ENCODE peak calls at places on chromosomes 2 and 18, in seven cellular contexts. One of them, this sample, is unnamed.

GRCh38 chr2:101518470-101519172 is 43.7 kb upstream of the RFX8 start:
- DNase-seq in K562: peak; percentile 55
- DNase-seq in A172: peak; percentile 73
- DNase-seq in retinal pigment epithelial cell: no peak
- DNase-seq in LoVo: peak; percentile 23
- DNase-seq in bronchial epithelial cell: peak; percentile 61
- DNase-seq in stimulated activated naive CD4-positive, alpha-beta T cell treated with Interleukin-2 at 50 U/mL for 16 hours: no peak
- DNase-seq in this sample: peak; percentile 62

GRCh38 chr2:193240752-193241151 is 1046.0 kb upstream of the TMEFF2 start:
- DNase-seq in stimulated activated naive CD4-positive, alpha-beta T cell treated with Interleukin-2 at 50 U/mL for 16 hours: no peak
- DNase-seq in A172: no peak
- DNase-seq in K562: no peak
- DNase-seq in bronchial epithelial cell: peak; percentile 8
- DNase-seq in retinal pigment epithelial cell: peak; percentile 12
- DNase-seq in LoVo: no peak
- DNase-seq in this sample: no peak

GRCh38 chr2:49702740-49703139 is 548.4 kb upstream of the FSHR start:
- DNase-seq in bronchial epithelial cell: no peak
- DNase-seq in A172: no peak
- DNase-seq in retinal pigment epithelial cell: no peak
- DNase-seq in LoVo: no peak
- DNase-seq in K562: no peak
- DNase-seq in stimulated activated naive CD4-positive, alpha-beta T cell treated with Interleukin-2 at 50 U/mL for 16 hours: no peak
- DNase-seq in this sample: no peak

GRCh38 chr2:9380702-9381628 is 42.4 kb downstream of the ITGB1BP1 start:
- DNase-seq in LoVo: no peak
- DNase-seq in bronchial epithelial cell: peak; percentile 83
- DNase-seq in retinal pigment epithelial cell: peak; percentile 98
- DNase-seq in K562: no peak
- DNase-seq in stimulated activated naive CD4-positive, alpha-beta T cell treated with Interleukin-2 at 50 U/mL for 16 hours: no peak
- DNase-seq in A172: peak; percentile 95
- DNase-seq in this sample: peak; percentile 30

GRCh38 chr2:171044416-171044815 is 115.4 kb downstream of the GORASP2 start:
- DNase-seq in retinal pigment epithelial cell: no peak
- DNase-seq in bronchial epithelial cell: no peak
- DNase-seq in K562: no peak
- DNase-seq in A172: no peak
- DNase-seq in stimulated activated naive CD4-positive, alpha-beta T cell treated with Interleukin-2 at 50 U/mL for 16 hours: no peak
- DNase-seq in LoVo: no peak
- DNase-seq in this sample: no peak

GRCh38 chr18:23893653-23894052 is 120.9 kb upstream of the TTC39C start:
- DNase-seq in retinal pigment epithelial cell: no peak
- DNase-seq in bronchial epithelial cell: no peak
- DNase-seq in K562: no peak
- DNase-seq in stimulated activated naive CD4-positive, alpha-beta T cell treated with Interleukin-2 at 50 U/mL for 16 hours: no peak
- DNase-seq in A172: no peak
- DNase-seq in LoVo: no peak
- DNase-seq in this sample: no peak

GRCh38 chr2:222494104-222494739 is 69.9 kb downstream of the SGPP2 start:
- DNase-seq in retinal pigment epithelial cell: no peak
- DNase-seq in A172: no peak
- DNase-seq in LoVo: no peak
- DNase-seq in bronchial epithelial cell: no peak
- DNase-seq in K562: no peak
- DNase-seq in stimulated activated naive CD4-positive, alpha-beta T cell treated with Interleukin-2 at 50 U/mL for 16 hours: no peak
- DNase-seq in this sample: no peak

GRCh38 chr2:20557635-20558034 is 93.3 kb downstream of the HS1BP3 start:
- DNase-seq in stimulated activated naive CD4-positive, alpha-beta T cell treated with Interleukin-2 at 50 U/mL for 16 hours: no peak
- DNase-seq in LoVo: no peak
- DNase-seq in bronchial epithelial cell: no peak
- DNase-seq in A172: no peak
- DNase-seq in K562: no peak
- DNase-seq in retinal pigment epithelial cell: no peak
- DNase-seq in this sample: no peak

GRCh38 chr2:31937741-31938140 is 73.1 kb downstream of the MEMO1 start:
- DNase-seq in retinal pigment epithelial cell: no peak
- DNase-seq in stimulated activated naive CD4-positive, alpha-beta T cell treated with Interleukin-2 at 50 U/mL for 16 hours: no peak
- DNase-seq in K562: no peak
- DNase-seq in A172: no peak
- DNase-seq in LoVo: no peak
- DNase-seq in bronchial epithelial cell: no peak
- DNase-seq in this sample: no peak

GRCh38 chr2:121608367-121608766 is 40.9 kb downstream of the CLASP1 start:
- DNase-seq in bronchial epithelial cell: no peak
- DNase-seq in retinal pigment epithelial cell: no peak
- DNase-seq in LoVo: no peak
- DNase-seq in A172: no peak
- DNase-seq in stimulated activated naive CD4-positive, alpha-beta T cell treated with Interleukin-2 at 50 U/mL for 16 hours: no peak
- DNase-seq in K562: no peak
- DNase-seq in this sample: no peak

GRCh38 chr2:88451647-88452150 is 794 bp downstream of the FOXI3 start:
- DNase-seq in LoVo: no peak
- DNase-seq in retinal pigment epithelial cell: no peak
- DNase-seq in A172: no peak
- DNase-seq in bronchial epithelial cell: no peak
- DNase-seq in stimulated activated naive CD4-positive, alpha-beta T cell treated with Interleukin-2 at 50 U/mL for 16 hours: no peak
- DNase-seq in K562: no peak
- DNase-seq in this sample: no peak

GRCh38 chr2:234074751-234075520 is 24.4 kb downstream of the SPP2 start:
- DNase-seq in retinal pigment epithelial cell: no peak
- DNase-seq in A172: no peak
- DNase-seq in K562: no peak
- DNase-seq in LoVo: no peak
- DNase-seq in bronchial epithelial cell: no peak
- DNase-seq in stimulated activated naive CD4-positive, alpha-beta T cell treated with Interleukin-2 at 50 U/mL for 16 hours: no peak
- DNase-seq in this sample: no peak

GRCh38 chr18:58490238-58490637 is 138.7 kb downstream of the ALPK2 start:
- DNase-seq in LoVo: no peak
- DNase-seq in A172: no peak
- DNase-seq in K562: no peak
- DNase-seq in stimulated activated naive CD4-positive, alpha-beta T cell treated with Interleukin-2 at 50 U/mL for 16 hours: no peak
- DNase-seq in bronchial epithelial cell: no peak
- DNase-seq in retinal pigment epithelial cell: no peak
- DNase-seq in this sample: no peak

GRCh38 chr2:8421658-8422499 is 260.0 kb upstream of the ID2 start:
- DNase-seq in K562: peak; percentile 15
- DNase-seq in retinal pigment epithelial cell: no peak
- DNase-seq in LoVo: no peak
- DNase-seq in stimulated activated naive CD4-positive, alpha-beta T cell treated with Interleukin-2 at 50 U/mL for 16 hours: no peak
- DNase-seq in bronchial epithelial cell: no peak
- DNase-seq in A172: no peak
- DNase-seq in this sample: no peak

GRCh38 chr2:44953686-44953976 is 12.1 kb downstream of the SIX3 start:
- DNase-seq in A172: no peak
- DNase-seq in LoVo: no peak
- DNase-seq in bronchial epithelial cell: no peak
- DNase-seq in stimulated activated naive CD4-positive, alpha-beta T cell treated with Interleukin-2 at 50 U/mL for 16 hours: no peak
- DNase-seq in retinal pigment epithelial cell: no peak
- DNase-seq in K562: no peak
- DNase-seq in this sample: no peak

GRCh38 chr2:146240376-146240775 is 1604.5 kb upstream of the ACVR2A start:
- DNase-seq in LoVo: no peak
- DNase-seq in stimulated activated naive CD4-positive, alpha-beta T cell treated with Interleukin-2 at 50 U/mL for 16 hours: no peak
- DNase-seq in bronchial epithelial cell: peak; percentile 6
- DNase-seq in K562: no peak
- DNase-seq in A172: no peak
- DNase-seq in retinal pigment epithelial cell: no peak
- DNase-seq in this sample: no peak

GRCh38 chr18:4020026-4020425 is 435.1 kb downstream of the DLGAP1 start:
- DNase-seq in LoVo: no peak
- DNase-seq in A172: no peak
- DNase-seq in retinal pigment epithelial cell: no peak
- DNase-seq in stimulated activated naive CD4-positive, alpha-beta T cell treated with Interleukin-2 at 50 U/mL for 16 hours: no peak
- DNase-seq in bronchial epithelial cell: peak; percentile 35
- DNase-seq in K562: no peak
- DNase-seq in this sample: no peak

GRCh38 chr18:32770181-32770650 is 2.6 kb downstream of the KLHL14 start:
- DNase-seq in bronchial epithelial cell: no peak
- DNase-seq in LoVo: no peak
- DNase-seq in K562: no peak
- DNase-seq in A172: no peak
- DNase-seq in retinal pigment epithelial cell: no peak
- DNase-seq in stimulated activated naive CD4-positive, alpha-beta T cell treated with Interleukin-2 at 50 U/mL for 16 hours: no peak
- DNase-seq in this sample: no peak

GRCh38 chr18:1797265-1797664 is 774.0 kb downstream of the METTL4 start:
- DNase-seq in A172: no peak
- DNase-seq in K562: no peak
- DNase-seq in LoVo: no peak
- DNase-seq in bronchial epithelial cell: no peak
- DNase-seq in retinal pigment epithelial cell: no peak
- DNase-seq in stimulated activated naive CD4-positive, alpha-beta T cell treated with Interleukin-2 at 50 U/mL for 16 hours: no peak
- DNase-seq in this sample: no peak

GRCh38 chr2:238203104-238203972 is at the start of gene ILKAP:
- DNase-seq in bronchial epithelial cell: peak; percentile 48
- DNase-seq in stimulated activated naive CD4-positive, alpha-beta T cell treated with Interleukin-2 at 50 U/mL for 16 hours: peak; percentile 85
- DNase-seq in retinal pigment epithelial cell: peak; percentile 25
- DNase-seq in LoVo: peak; percentile 89
- DNase-seq in A172: peak; percentile 67
- DNase-seq in K562: peak; percentile 86
- DNase-seq in this sample: peak; percentile 99

GRCh38 chr18:37264956-37265355 is 300.6 kb downstream of the CELF4 start:
- DNase-seq in A172: no peak
- DNase-seq in K562: no peak
- DNase-seq in LoVo: no peak
- DNase-seq in retinal pigment epithelial cell: no peak
- DNase-seq in bronchial epithelial cell: no peak
- DNase-seq in stimulated activated naive CD4-positive, alpha-beta T cell treated with Interleukin-2 at 50 U/mL for 16 hours: no peak
- DNase-seq in this sample: no peak

GRCh38 chr2:109468893-109469292 is 144.9 kb downstream of the SEPTIN10 start:
- DNase-seq in LoVo: no peak
- DNase-seq in retinal pigment epithelial cell: no peak
- DNase-seq in stimulated activated naive CD4-positive, alpha-beta T cell treated with Interleukin-2 at 50 U/mL for 16 hours: no peak
- DNase-seq in bronchial epithelial cell: no peak
- DNase-seq in K562: no peak
- DNase-seq in A172: no peak
- DNase-seq in this sample: no peak

GRCh38 chr2:129812071-129812470 is 167.4 kb upstream of the RAB6C start:
- DNase-seq in retinal pigment epithelial cell: no peak
- DNase-seq in LoVo: peak; percentile 57
- DNase-seq in K562: no peak
- DNase-seq in bronchial epithelial cell: no peak
- DNase-seq in stimulated activated naive CD4-positive, alpha-beta T cell treated with Interleukin-2 at 50 U/mL for 16 hours: no peak
- DNase-seq in A172: no peak
- DNase-seq in this sample: no peak

GRCh38 chr2:153196378-153197058 is 282.0 kb downstream of the RPRM start:
- DNase-seq in bronchial epithelial cell: no peak
- DNase-seq in A172: no peak
- DNase-seq in stimulated activated naive CD4-positive, alpha-beta T cell treated with Interleukin-2 at 50 U/mL for 16 hours: no peak
- DNase-seq in LoVo: no peak
- DNase-seq in K562: no peak
- DNase-seq in retinal pigment epithelial cell: no peak
- DNase-seq in this sample: no peak

GRCh38 chr18:13445241-13445897 is 226.8 kb downstream of the LDLRAD4 start:
- DNase-seq in A172: no peak
- DNase-seq in retinal pigment epithelial cell: no peak
- DNase-seq in stimulated activated naive CD4-positive, alpha-beta T cell treated with Interleukin-2 at 50 U/mL for 16 hours: no peak
- DNase-seq in K562: no peak
- DNase-seq in bronchial epithelial cell: no peak
- DNase-seq in LoVo: no peak
- DNase-seq in this sample: no peak

GRCh38 chr2:234003972-234004617 is 46.4 kb upstream of the SPP2 start:
- DNase-seq in K562: peak; percentile 0
- DNase-seq in bronchial epithelial cell: peak; percentile 87
- DNase-seq in LoVo: peak; percentile 86
- DNase-seq in stimulated activated naive CD4-positive, alpha-beta T cell treated with Interleukin-2 at 50 U/mL for 16 hours: peak; percentile 11
- DNase-seq in A172: peak; percentile 98
- DNase-seq in retinal pigment epithelial cell: peak; percentile 77
- DNase-seq in this sample: peak; percentile 81

GRCh38 chr2:120511546-120512320 is 165.8 kb downstream of the INHBB start:
- DNase-seq in stimulated activated naive CD4-positive, alpha-beta T cell treated with Interleukin-2 at 50 U/mL for 16 hours: no peak
- DNase-seq in retinal pigment epithelial cell: no peak
- DNase-seq in bronchial epithelial cell: no peak
- DNase-seq in K562: no peak
- DNase-seq in A172: no peak
- DNase-seq in LoVo: no peak
- DNase-seq in this sample: no peak

GRCh38 chr2:213252206-213252605 is 32.1 kb upstream of the SPAG16 start:
- DNase-seq in A172: no peak
- DNase-seq in K562: no peak
- DNase-seq in LoVo: no peak
- DNase-seq in bronchial epithelial cell: peak; percentile 28
- DNase-seq in stimulated activated naive CD4-positive, alpha-beta T cell treated with Interleukin-2 at 50 U/mL for 16 hours: no peak
- DNase-seq in retinal pigment epithelial cell: peak; percentile 43
- DNase-seq in this sample: no peak

GRCh38 chr2:72414108-72414507 is 266.4 kb upstream of the CYP26B1 start:
- DNase-seq in bronchial epithelial cell: no peak
- DNase-seq in stimulated activated naive CD4-positive, alpha-beta T cell treated with Interleukin-2 at 50 U/mL for 16 hours: no peak
- DNase-seq in retinal pigment epithelial cell: no peak
- DNase-seq in K562: no peak
- DNase-seq in A172: no peak
- DNase-seq in LoVo: no peak
- DNase-seq in this sample: no peak

GRCh38 chr2:203823179-203823578 is 44.4 kb upstream of the CTLA4 start:
- DNase-seq in bronchial epithelial cell: no peak
- DNase-seq in K562: no peak
- DNase-seq in stimulated activated naive CD4-positive, alpha-beta T cell treated with Interleukin-2 at 50 U/mL for 16 hours: no peak
- DNase-seq in LoVo: no peak
- DNase-seq in retinal pigment epithelial cell: no peak
- DNase-seq in A172: no peak
- DNase-seq in this sample: no peak

GRCh38 chr18:58205087-58205779 is 161.2 kb downstream of the NEDD4L start:
- DNase-seq in retinal pigment epithelial cell: no peak
- DNase-seq in LoVo: no peak
- DNase-seq in stimulated activated naive CD4-positive, alpha-beta T cell treated with Interleukin-2 at 50 U/mL for 16 hours: no peak
- DNase-seq in K562: no peak
- DNase-seq in bronchial epithelial cell: peak; percentile 65
- DNase-seq in A172: no peak
- DNase-seq in this sample: no peak

GRCh38 chr2:118822572-118822971 is 24.9 kb downstream of the EN1 start:
- DNase-seq in stimulated activated naive CD4-positive, alpha-beta T cell treated with Interleukin-2 at 50 U/mL for 16 hours: no peak
- DNase-seq in A172: no peak
- DNase-seq in bronchial epithelial cell: no peak
- DNase-seq in LoVo: no peak
- DNase-seq in K562: no peak
- DNase-seq in retinal pigment epithelial cell: no peak
- DNase-seq in this sample: no peak

GRCh38 chr2:241860184-241861078 is 1.7 kb upstream of the PDCD1 start:
- DNase-seq in retinal pigment epithelial cell: no peak
- DNase-seq in K562: no peak
- DNase-seq in stimulated activated naive CD4-positive, alpha-beta T cell treated with Interleukin-2 at 50 U/mL for 16 hours: no peak
- DNase-seq in LoVo: no peak
- DNase-seq in A172: no peak
- DNase-seq in bronchial epithelial cell: no peak
- DNase-seq in this sample: no peak

GRCh38 chr18:76350134-76351025 is 144.7 kb downstream of the ZNF516 start:
- DNase-seq in A172: no peak
- DNase-seq in LoVo: no peak
- DNase-seq in bronchial epithelial cell: no peak
- DNase-seq in K562: no peak
- DNase-seq in retinal pigment epithelial cell: no peak
- DNase-seq in stimulated activated naive CD4-positive, alpha-beta T cell treated with Interleukin-2 at 50 U/mL for 16 hours: no peak
- DNase-seq in this sample: no peak

GRCh38 chr18:57267368-57267767 is 85.0 kb upstream of the ST8SIA3 start:
- DNase-seq in K562: no peak
- DNase-seq in stimulated activated naive CD4-positive, alpha-beta T cell treated with Interleukin-2 at 50 U/mL for 16 hours: no peak
- DNase-seq in A172: no peak
- DNase-seq in bronchial epithelial cell: no peak
- DNase-seq in LoVo: no peak
- DNase-seq in retinal pigment epithelial cell: no peak
- DNase-seq in this sample: no peak

GRCh38 chr18:24271381-24272331 is 126.0 kb downstream of the OSBPL1A start:
- DNase-seq in retinal pigment epithelial cell: peak; percentile 58
- DNase-seq in stimulated activated naive CD4-positive, alpha-beta T cell treated with Interleukin-2 at 50 U/mL for 16 hours: no peak
- DNase-seq in A172: peak; percentile 56
- DNase-seq in K562: peak; percentile 9
- DNase-seq in bronchial epithelial cell: peak; percentile 66
- DNase-seq in LoVo: peak; percentile 77
- DNase-seq in this sample: peak; percentile 64

GRCh38 chr2:177599072-177599688 is 206.6 kb downstream of the AGPS start:
- DNase-seq in LoVo: no peak
- DNase-seq in K562: no peak
- DNase-seq in A172: no peak
- DNase-seq in bronchial epithelial cell: no peak
- DNase-seq in retinal pigment epithelial cell: no peak
- DNase-seq in stimulated activated naive CD4-positive, alpha-beta T cell treated with Interleukin-2 at 50 U/mL for 16 hours: no peak
- DNase-seq in this sample: no peak

GRCh38 chr18:12361770-12362378 is 15.2 kb downstream of the AFG3L2 start:
- DNase-seq in A172: peak; percentile 13
- DNase-seq in LoVo: no peak
- DNase-seq in bronchial epithelial cell: no peak
- DNase-seq in retinal pigment epithelial cell: no peak
- DNase-seq in stimulated activated naive CD4-positive, alpha-beta T cell treated with Interleukin-2 at 50 U/mL for 16 hours: no peak
- DNase-seq in K562: peak; percentile 59
- DNase-seq in this sample: no peak